ENCODE peak calls at places on chromosomes 16 and 17, in eight cellular contexts. S, L, A, N, B, C, F and W are unnamed samples.

GRCh38 chr16:50497592-50497991 is 50.6 kb upstream of the NKD1 start:
- DNase-seq in B (no peak), C (no peak), L (peak; percentile 26), S (no peak), A (no peak), N (no peak), F (peak; percentile 28), W (no peak)

GRCh38 chr16:12393208-12393607 is 410.5 kb downstream of the CPPED1 start:
- DNase-seq in N (no peak), L (no peak), F (no peak), A (no peak), B (no peak), S (no peak), C (no peak), W (no peak)

GRCh38 chr17:50130778-50131317 is 888 bp upstream of the SAMD14 start:
- DNase-seq in A (no peak), N (no peak), F (no peak), L (no peak), S (no peak), C (peak; percentile 37), B (no peak), W (no peak)

GRCh38 chr16:1960665-1961630 is 1.6 kb downstream of the NDUFB10 start:
- DNase-seq in S (peak; percentile 69), C (peak; percentile 37), L (no peak), B (peak; percentile 43), A (no peak), N (peak; percentile 35), F (peak; percentile 87), W (no peak)

GRCh38 chr16:53094013-53094630 is 39.3 kb downstream of the CHD9 start:
- DNase-seq in B (no peak), F (peak; percentile 97), S (peak; percentile 71), N (peak; percentile 90), L (no peak), A (peak; percentile 52), C (no peak), W (no peak)

GRCh38 chr17:42287305-42288077 is 807 bp upstream of the STAT5A start:
- DNase-seq in A (no peak), B (peak; percentile 33), S (no peak), F (peak; percentile 75), N (peak; percentile 59), L (no peak), C (no peak), W (no peak)

GRCh38 chr16:49011807-49012345 is 269.8 kb downstream of the CBLN1 start:
- DNase-seq in C (peak; percentile 39), F (no peak), A (no peak), L (no peak), N (no peak), S (no peak), B (no peak), W (no peak)

GRCh38 chr16:82629441-82630027 is 2.8 kb downstream of the CDH13 start:
- DNase-seq in L (peak; percentile 90), B (peak; percentile 87), F (no peak), C (peak; percentile 38), A (peak; percentile 36), N (no peak), S (no peak), W (no peak)

GRCh38 chr17:8488491-8488890 is 52.8 kb downstream of the NDEL1 start:
- DNase-seq in S (no peak), F (no peak), N (no peak), C (no peak), B (no peak), L (no peak), A (no peak), W (no peak)

GRCh38 chr16:89200124-89200849 is at the start of gene SLC22A31:
- DNase-seq in F (peak; percentile 85), L (no peak), N (no peak), S (no peak), A (no peak), C (peak; percentile 27), B (no peak), W (no peak)

GRCh38 chr17:64066709-64067108 is 46.3 kb upstream of the ICAM2 start:
- DNase-seq in F (no peak), A (no peak), L (no peak), N (no peak), S (no peak), C (no peak), B (no peak), W (no peak)

GRCh38 chr16:86455116-86455515 is 55.2 kb upstream of the FOXF1 start:
- DNase-seq in C (no peak), L (peak; percentile 90), B (peak; percentile 72), N (no peak), S (no peak), F (no peak), A (no peak), W (peak; percentile 91)

GRCh38 chr17:327296-327695 is 25.3 kb downstream of the RPH3AL start:
- DNase-seq in A (no peak), S (no peak), L (no peak), C (no peak), N (peak; percentile 8), F (no peak), B (no peak), W (no peak)

GRCh38 chr17:8447816-8448215 is 12.1 kb downstream of the NDEL1 start:
- DNase-seq in B (no peak), C (peak; percentile 10), N (no peak), A (no peak), S (no peak), L (no peak), F (no peak), W (no peak)

GRCh38 chr16:23074423-23074822 is 74.8 kb downstream of the USP31 start:
- DNase-seq in N (no peak), C (no peak), L (no peak), S (no peak), F (no peak), A (no peak), B (peak; percentile 43), W (no peak)

GRCh38 chr16:23069844-23070243 is 79.4 kb downstream of the USP31 start:
- DNase-seq in B (no peak), F (no peak), S (no peak), N (no peak), A (no peak), C (no peak), L (no peak), W (no peak)

GRCh38 chr16:23072084-23072599 is 77.1 kb downstream of the USP31 start:
- DNase-seq in S (no peak), F (no peak), B (peak; percentile 77), L (no peak), A (peak; percentile 72), N (peak; percentile 84), C (no peak), W (peak; percentile 33)

GRCh38 chr16:23071202-23072083 is 77.8 kb downstream of the USP31 start:
- DNase-seq in S (no peak), N (no peak), B (peak; percentile 65), C (no peak), L (no peak), F (no peak), A (no peak), W (peak; percentile 31)

GRCh38 chr16:23072769-23073549 is 76.3 kb downstream of the USP31 start:
- DNase-seq in B (peak; percentile 20), L (no peak), N (no peak), F (no peak), A (no peak), C (peak; percentile 11), S (no peak), W (no peak)
- TF ChIP-seq CTCF in B (no peak), L (no peak), N (no peak), F (no peak), A (no peak), C (no peak), S (peak; percentile 51), W (no peak)

DNA sequence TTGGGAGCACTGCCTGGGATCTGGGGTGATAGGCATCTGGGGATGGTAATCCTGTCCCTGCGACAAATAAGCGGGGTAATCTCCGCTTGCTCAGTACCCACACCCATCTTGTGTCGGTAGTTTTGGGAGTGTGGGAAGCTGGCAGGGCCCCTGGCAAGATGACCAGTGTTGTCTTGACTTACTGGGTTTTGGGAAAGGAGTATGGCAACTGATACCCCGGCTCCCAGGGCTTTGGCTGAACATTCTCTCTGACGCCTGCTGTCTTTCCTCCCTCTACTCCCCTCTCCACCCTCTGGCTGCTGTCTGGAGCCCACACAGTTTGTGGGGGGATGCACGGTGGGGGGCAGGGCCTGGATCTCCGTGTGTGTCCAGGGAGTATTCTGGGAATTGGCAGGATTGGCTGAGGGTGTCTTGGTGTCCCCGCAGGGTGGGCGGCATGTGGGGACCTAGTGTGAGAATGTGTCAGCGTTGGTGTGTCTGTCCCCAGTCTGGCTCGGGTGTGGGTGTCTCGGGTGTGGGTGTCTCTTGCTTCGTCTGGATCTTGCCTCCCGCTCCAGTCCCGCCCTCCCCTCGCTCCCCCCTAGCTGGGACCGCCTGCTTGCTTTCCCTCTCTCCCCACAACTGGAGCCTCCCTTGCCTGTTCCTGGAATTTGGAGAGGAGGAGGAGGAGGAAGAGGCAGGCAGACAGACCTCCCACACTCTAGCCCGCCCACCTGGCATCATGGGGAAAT is 12.0 kb downstream of the RARA start:
- DNase-seq in F (no peak), A (no peak), B (peak; percentile 65), S (no peak), N (peak; percentile 65), L (no peak), C (no peak), W (no peak)
- H3K4me3 ChIP-seq in F (peak overlapping the region; percentile 93), A (no peak overlapping the region), B (peak overlapping the region; percentile 95), S (no peak overlapping the region), N (no peak overlapping the region), L (peak overlapping the region; percentile 19), C (no peak overlapping the region), W (peak overlapping the region; percentile 3)

DNA sequence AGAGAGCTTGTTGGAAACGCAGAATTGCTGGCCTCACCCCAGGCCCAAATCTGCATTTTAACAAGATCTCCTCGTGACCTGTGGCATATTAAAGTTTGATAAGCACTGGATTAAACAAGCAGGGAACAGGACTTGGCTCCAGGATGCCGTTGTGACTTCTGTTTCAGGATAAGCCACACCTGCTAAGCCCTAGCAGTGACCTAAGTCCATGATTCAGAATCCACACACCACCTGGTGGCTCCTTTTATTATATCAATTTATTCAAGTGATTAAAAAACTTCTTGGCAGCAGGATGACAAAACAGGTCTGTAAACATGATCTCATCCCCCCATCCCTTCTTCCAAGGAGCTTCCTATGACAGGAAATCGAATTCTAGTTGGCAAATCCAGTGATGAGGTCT is 9.1 kb downstream of the NAGPA start:
- DNase-seq in B (peak; percentile 17), F (peak; percentile 27), N (no peak), L (no peak), C (peak; percentile 37), A (peak; percentile 16), S (peak; percentile 53), W (no peak)
- TF ChIP-seq CTCF in B (no peak), F (no peak), N (peak; percentile 15), L (no peak), C (peak; percentile 20), A (peak; percentile 33), S (peak; percentile 55), W (no peak)

DNA sequence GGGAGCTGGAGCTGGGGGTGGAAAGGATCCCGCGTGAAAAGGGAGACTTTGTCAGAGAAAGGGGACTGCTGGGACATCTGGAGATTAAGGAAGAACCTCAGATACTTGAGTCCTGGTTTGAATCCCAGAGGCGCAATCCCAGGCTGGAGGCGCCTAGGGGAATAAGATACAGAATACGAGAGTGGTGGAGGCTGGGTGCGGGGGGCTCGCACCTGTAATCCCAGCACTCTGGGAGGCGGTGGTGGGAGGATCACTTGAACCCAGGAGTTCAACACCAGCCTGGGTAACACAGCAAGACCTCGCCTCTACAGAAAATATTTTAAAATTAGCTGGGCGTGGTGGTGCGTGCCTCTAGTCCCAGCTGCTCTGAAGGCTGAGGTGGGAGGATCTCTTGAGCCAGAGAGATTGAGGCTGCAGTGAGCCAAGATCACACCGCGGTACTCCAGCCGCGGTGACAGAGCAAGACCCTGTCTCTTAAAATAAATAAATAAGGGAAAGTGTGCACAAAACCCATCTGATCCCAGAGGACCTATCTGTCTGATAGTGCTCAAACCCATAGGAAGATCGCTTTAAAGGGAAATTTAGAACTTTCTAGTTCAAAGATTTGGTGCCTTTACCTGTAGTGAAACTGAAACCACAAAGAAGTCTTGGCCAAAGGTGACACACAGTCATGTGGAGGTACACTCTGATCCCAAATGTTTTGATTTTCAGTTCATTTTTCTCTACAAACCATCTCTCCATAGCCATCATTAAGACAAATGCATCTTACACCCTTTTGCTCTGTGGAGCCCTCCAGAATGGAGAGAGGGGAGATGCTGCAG is 625 bp upstream of the SCRN2 start:
- DNase-seq in F (no peak), N (no peak), A (no peak), L (no peak), C (no peak), B (no peak), S (no peak), W (no peak)
- H3K4me3 ChIP-seq in F (peak overlapping the region; percentile 74), N (no peak overlapping the region), A (peak overlapping the region; percentile 76), L (no peak overlapping the region), C (no peak overlapping the region), B (peak overlapping the region; percentile 90), S (peak overlapping the region; percentile 78), W (peak overlapping the region; percentile 92)